ENCODE peak calls at places on chromosome 12, in four cellular contexts. X is stimulated activated CD4-positive, alpha-beta T cell treated with anti-CD3 and anti-CD28 coated beads, Interleukin-4, amount 100 ng/mL, for 48 hours; E is NCI-H1092 treated with DMSO at 0.1 percent for 48 hours; I is stimulated activated naive CD8-positive, alpha-beta T cell treated with anti-CD3 and anti-CD28 coated beads, Interleukin-15, amount 100 ng/mL, for 72 hours. U is an unnamed sample.

GRCh38 chr12:14443531-14443930 is 78.0 kb downstream of the ATF7IP start:
- DNase-seq in X (no peak), E (no peak), I (no peak), U (no peak)

GRCh38 chr12:124980098-124980892 is 8.6 kb downstream of the DHX37 start:
- DNase-seq in E (no peak), I (no peak), X (no peak), U (no peak)

GRCh38 chr12:102350070-102350469 is 130.3 kb downstream of the IGF1 start:
- DNase-seq in X (no peak), I (no peak), E (no peak), U (no peak)

GRCh38 chr12:31929140-31929526 is 30.1 kb upstream of the RESF1 start:
- DNase-seq in I (no peak), X (peak), E (no peak), U (no peak)

GRCh38 chr12:12445165-12445881 is 88.4 kb downstream of the BORCS5 start:
- DNase-seq in X (no peak), E (no peak), I (no peak), U (no peak)

GRCh38 chr12:110543965-110544364 is 39.2 kb downstream of the PPTC7 start:
- DNase-seq in X (no peak), E (no peak), I (no peak), U (no peak)

GRCh38 chr12:128830505-128830893 is 6.7 kb upstream of the SLC15A4 start:
- DNase-seq in E (no peak), I (peak), X (no peak), U (no peak)

GRCh38 chr12:72681028-72681427 is 408.9 kb downstream of the TRHDE start:
- DNase-seq in E (no peak), I (no peak), X (no peak), U (no peak)

GRCh38 chr12:13851828-13852227 is 129.6 kb downstream of the GRIN2B start:
- DNase-seq in E (peak), X (no peak), I (no peak), U (no peak)

GRCh38 chr12:92756905-92757598 is 54.3 kb downstream of the PLEKHG7 start:
- DNase-seq in E (no peak), X (no peak), I (no peak), U (no peak)

GRCh38 chr12:57815177-57816000 is 3.1 kb downstream of the AVIL start:
- DNase-seq in E (no peak), X (no peak), I (no peak), U (no peak)

GRCh38 chr12:27999521-27999920 is 27.0 kb upstream of the PTHLH start:
- DNase-seq in X (no peak), E (no peak), I (no peak), U (peak)

GRCh38 chr12:64323476-64324225 is 66.9 kb downstream of the C12orf56 start:
- DNase-seq in E (no peak), I (no peak), X (no peak), U (no peak)

GRCh38 chr12:113762155-113762848 is 203.8 kb downstream of the RBM19 start:
- DNase-seq in X (no peak), I (no peak), E (peak), U (no peak)

GRCh38 chr12:32043928-32044549 is 62.6 kb upstream of the BICD1 start:
- DNase-seq in I (no peak), E (no peak), X (no peak), U (no peak)

GRCh38 chr12:113537751-113538087 is 66.0 kb upstream of the LHX5 start:
- DNase-seq in I (no peak), E (no peak), X (no peak), U (no peak)

GRCh38 chr12:49342066-49342913 is 4.4 kb upstream of the DNAJC22 start:
- DNase-seq in I (peak), X (peak), E (peak), U (peak)

GRCh38 chr12:106289196-106289681 is 13.3 kb upstream of the TCP11L2 start:
- DNase-seq in I (no peak), X (no peak), E (no peak), U (no peak)

GRCh38 chr12:86421333-86421732 is 165.1 kb upstream of the MGAT4C start:
- DNase-seq in X (no peak), I (no peak), E (no peak), U (no peak)